ENCODE peak calls at places on chromosome 1, in five cellular contexts. One of them, this sample, is unnamed.

GRCh38 chr1:155026588-155026987 is 7.0 kb downstream of the DCST2 start:
- DNase-seq in AG08395: peak; percentile 36
- DNase-seq in thoracic aorta: no peak
- DNase-seq in OCI-LY7: no peak
- DNase-seq in GM04504: no peak
- DNase-seq in this sample: no peak

GRCh38 chr1:40530735-40531380 is 579 bp upstream of the ZNF684 start:
- DNase-seq in AG08395: peak; percentile 6
- DNase-seq in GM04504: no peak
- DNase-seq in thoracic aorta: no peak
- DNase-seq in OCI-LY7: no peak
- DNase-seq in this sample: no peak

GRCh38 chr1:32701951-32702598 is 495 bp downstream of the SYNC start:
- DNase-seq in GM04504: no peak
- DNase-seq in OCI-LY7: no peak
- DNase-seq in AG08395: peak; percentile 24
- DNase-seq in thoracic aorta: no peak
- DNase-seq in this sample: no peak

GRCh38 chr1:164651378-164651951 is 92.5 kb downstream of the PBX1 start:
- DNase-seq in thoracic aorta: no peak
- DNase-seq in AG08395: peak; percentile 15
- DNase-seq in GM04504: no peak
- DNase-seq in OCI-LY7: no peak
- DNase-seq in this sample: no peak

GRCh38 chr1:215118081-215118480 is 35.5 kb downstream of the KCNK2 start:
- DNase-seq in thoracic aorta: no peak
- DNase-seq in OCI-LY7: no peak
- DNase-seq in AG08395: no peak
- DNase-seq in GM04504: peak; percentile 17
- DNase-seq in this sample: no peak

GRCh38 chr1:20666804-20667203 is 5.6 kb upstream of the DDOST start:
- DNase-seq in AG08395: no peak
- DNase-seq in OCI-LY7: peak; percentile 68
- DNase-seq in GM04504: no peak
- DNase-seq in thoracic aorta: no peak
- DNase-seq in this sample: no peak

GRCh38 chr1:61005572-61006386 is 76.6 kb upstream of the NFIA start:
- DNase-seq in AG08395: no peak
- DNase-seq in GM04504: no peak
- DNase-seq in OCI-LY7: no peak
- DNase-seq in thoracic aorta: no peak
- DNase-seq in this sample: peak; percentile 49

GRCh38 chr1:164759945-164760584 is 201.1 kb downstream of the PBX1 start:
- DNase-seq in thoracic aorta: no peak
- DNase-seq in OCI-LY7: no peak
- DNase-seq in AG08395: no peak
- DNase-seq in GM04504: no peak
- DNase-seq in this sample: no peak

GRCh38 chr1:117753232-117753631 is 147.4 kb downstream of the TENT5C start:
- DNase-seq in GM04504: no peak
- DNase-seq in AG08395: no peak
- DNase-seq in thoracic aorta: no peak
- DNase-seq in OCI-LY7: no peak
- DNase-seq in this sample: no peak

GRCh38 chr1:6108937-6109636 is 63.4 kb downstream of the KCNAB2 start:
- DNase-seq in AG08395: peak; percentile 74
- DNase-seq in thoracic aorta: no peak
- DNase-seq in GM04504: no peak
- DNase-seq in OCI-LY7: peak; percentile 43
- DNase-seq in this sample: no peak

GRCh38 chr1:158527190-158527815 is 26.9 kb downstream of the OR6Y1 start:
- DNase-seq in thoracic aorta: no peak
- DNase-seq in AG08395: no peak
- DNase-seq in OCI-LY7: peak; percentile 45
- DNase-seq in GM04504: peak; percentile 1
- DNase-seq in this sample: no peak

GRCh38 chr1:163824006-163824405 is 502.3 kb downstream of the NUF2 start:
- DNase-seq in AG08395: peak; percentile 84
- DNase-seq in GM04504: peak; percentile 91
- DNase-seq in OCI-LY7: no peak
- DNase-seq in thoracic aorta: no peak
- DNase-seq in this sample: no peak

GRCh38 chr1:2983319-2983705 is 38.0 kb upstream of the ACTRT2 start:
- DNase-seq in thoracic aorta: no peak
- DNase-seq in OCI-LY7: no peak
- DNase-seq in GM04504: no peak
- DNase-seq in AG08395: no peak
- DNase-seq in this sample: no peak

GRCh38 chr1:156477526-156478249 is 22.9 kb downstream of the MEF2D start:
- DNase-seq in thoracic aorta: no peak
- DNase-seq in AG08395: no peak
- DNase-seq in GM04504: no peak
- DNase-seq in OCI-LY7: no peak
- DNase-seq in this sample: no peak

This sample was measured in neuronal stem cell.